ENCODE peak calls at places on chromosome 12, in six cellular contexts. One of them, this sample, is unnamed.
A peak's percentile ranks its signal among the peaks of the same experiment; 100 is the strongest.

GRCh38 chr12:75979181-75979580 is 52.4 kb downstream of the PHLDA1 start:
- DNase-seq in BJ: no peak
- DNase-seq in fibroblast of lung: peak; percentile 70
- DNase-seq in NB4: peak; percentile 67
- DNase-seq in CD8-positive, alpha-beta T cell: no peak
- DNase-seq in AG04449: no peak
- DNase-seq in this sample: no peak

GRCh38 chr12:80778005-80778541 is 61.4 kb downstream of the MYF5 start:
- DNase-seq in CD8-positive, alpha-beta T cell: no peak
- DNase-seq in BJ: peak; percentile 77
- DNase-seq in NB4: peak; percentile 71
- DNase-seq in AG04449: peak; percentile 77
- DNase-seq in fibroblast of lung: peak; percentile 94
- DNase-seq in this sample: peak; percentile 86

GRCh38 chr12:5587701-5588100 is 155.8 kb downstream of the NTF3 start:
- DNase-seq in CD8-positive, alpha-beta T cell: no peak
- DNase-seq in fibroblast of lung: no peak
- DNase-seq in NB4: no peak
- DNase-seq in AG04449: no peak
- DNase-seq in BJ: no peak
- DNase-seq in this sample: no peak

GRCh38 chr12:43132291-43132690 is 419.7 kb downstream of the ADAMTS20 start:
- DNase-seq in BJ: no peak
- DNase-seq in AG04449: no peak
- DNase-seq in fibroblast of lung: no peak
- DNase-seq in CD8-positive, alpha-beta T cell: no peak
- DNase-seq in NB4: no peak
- DNase-seq in this sample: no peak

GRCh38 chr12:10936495-10936894 is 2.6 kb downstream of the TAS2R14 start:
- DNase-seq in BJ: no peak
- DNase-seq in AG04449: no peak
- DNase-seq in CD8-positive, alpha-beta T cell: no peak
- DNase-seq in NB4: peak; percentile 6
- DNase-seq in fibroblast of lung: no peak
- DNase-seq in this sample: no peak

GRCh38 chr12:123715151-123715676 is 3.1 kb downstream of the ATP6V0A2 start:
- DNase-seq in fibroblast of lung: no peak
- DNase-seq in CD8-positive, alpha-beta T cell: no peak
- DNase-seq in AG04449: no peak
- DNase-seq in NB4: no peak
- DNase-seq in BJ: no peak
- DNase-seq in this sample: no peak

GRCh38 chr12:69284131-69284530 is 44.8 kb downstream of the CPSF6 start:
- DNase-seq in CD8-positive, alpha-beta T cell: no peak
- DNase-seq in AG04449: no peak
- DNase-seq in fibroblast of lung: peak; percentile 78
- DNase-seq in NB4: peak; percentile 87
- DNase-seq in BJ: no peak
- DNase-seq in this sample: no peak

GRCh38 chr12:91877022-91877421 is 268.6 kb downstream of the BTG1 start:
- DNase-seq in CD8-positive, alpha-beta T cell: peak; percentile 75
- DNase-seq in AG04449: peak; percentile 19
- DNase-seq in fibroblast of lung: peak; percentile 16
- DNase-seq in BJ: no peak
- DNase-seq in NB4: peak; percentile 49
- DNase-seq in this sample: no peak

GRCh38 chr12:4562034-4562657 is at the start of gene DYRK4:
- DNase-seq in fibroblast of lung: peak; percentile 73
- DNase-seq in AG04449: no peak
- DNase-seq in CD8-positive, alpha-beta T cell: no peak
- DNase-seq in NB4: no peak
- DNase-seq in BJ: no peak
- DNase-seq in this sample: no peak

GRCh38 chr12:107448198-107448597 is 237.4 kb upstream of the PWP1 start:
- DNase-seq in BJ: no peak
- DNase-seq in NB4: peak; percentile 27
- DNase-seq in fibroblast of lung: no peak
- DNase-seq in CD8-positive, alpha-beta T cell: no peak
- DNase-seq in AG04449: no peak
- DNase-seq in this sample: no peak

GRCh38 chr12:6468283-6468575 is 2.2 kb downstream of the VAMP1 start:
- DNase-seq in AG04449: no peak
- DNase-seq in BJ: no peak
- DNase-seq in fibroblast of lung: peak; percentile 34
- DNase-seq in NB4: no peak
- DNase-seq in CD8-positive, alpha-beta T cell: no peak
- DNase-seq in this sample: no peak

GRCh38 chr12:74317078-74317581 is 220.5 kb upstream of the ATXN7L3B start:
- DNase-seq in AG04449: no peak
- DNase-seq in CD8-positive, alpha-beta T cell: no peak
- DNase-seq in BJ: no peak
- DNase-seq in fibroblast of lung: peak; percentile 67
- DNase-seq in NB4: peak; percentile 24
- DNase-seq in this sample: no peak

GRCh38 chr12:77102123-77102522 is 36.8 kb upstream of the E2F7 start:
- DNase-seq in NB4: no peak
- DNase-seq in AG04449: no peak
- DNase-seq in fibroblast of lung: no peak
- DNase-seq in BJ: no peak
- DNase-seq in CD8-positive, alpha-beta T cell: no peak
- DNase-seq in this sample: no peak

GRCh38 chr12:7090222-7090998 is 1.8 kb downstream of the C1R start:
- DNase-seq in BJ: no peak
- DNase-seq in AG04449: no peak
- DNase-seq in CD8-positive, alpha-beta T cell: no peak
- DNase-seq in fibroblast of lung: no peak
- DNase-seq in NB4: no peak
- DNase-seq in this sample: no peak

GRCh38 chr12:24996820-24997219 is 47.9 kb upstream of the BCAT1 start:
- DNase-seq in NB4: no peak
- DNase-seq in BJ: no peak
- DNase-seq in fibroblast of lung: no peak
- DNase-seq in CD8-positive, alpha-beta T cell: no peak
- DNase-seq in AG04449: no peak
- DNase-seq in this sample: no peak

GRCh38 chr12:9782547-9783382 is 22.1 kb upstream of the CD69 start:
- DNase-seq in BJ: no peak
- DNase-seq in NB4: no peak
- DNase-seq in fibroblast of lung: no peak
- DNase-seq in CD8-positive, alpha-beta T cell: no peak
- DNase-seq in AG04449: no peak
- DNase-seq in this sample: no peak

GRCh38 chr12:55760663-55761062 is 17.7 kb downstream of the GDF11 start:
- DNase-seq in fibroblast of lung: no peak
- DNase-seq in CD8-positive, alpha-beta T cell: no peak
- DNase-seq in BJ: no peak
- DNase-seq in AG04449: no peak
- DNase-seq in NB4: no peak
- DNase-seq in this sample: no peak

GRCh38 chr12:1928439-1929121 is 10.1 kb upstream of the CACNA2D4 start:
- DNase-seq in AG04449: no peak
- DNase-seq in CD8-positive, alpha-beta T cell: no peak
- DNase-seq in BJ: no peak
- DNase-seq in NB4: no peak
- DNase-seq in fibroblast of lung: no peak
- DNase-seq in this sample: no peak

GRCh38 chr12:74890237-74890599 is 319.4 kb downstream of the KCNC2 start:
- DNase-seq in fibroblast of lung: peak; percentile 91
- DNase-seq in AG04449: peak; percentile 56
- DNase-seq in NB4: peak; percentile 8
- DNase-seq in BJ: peak; percentile 34
- DNase-seq in CD8-positive, alpha-beta T cell: no peak
- DNase-seq in this sample: peak; percentile 20

GRCh38 chr12:13144266-13144828 is 40.9 kb upstream of the GSG1 start:
- DNase-seq in fibroblast of lung: no peak
- DNase-seq in AG04449: no peak
- DNase-seq in CD8-positive, alpha-beta T cell: no peak
- DNase-seq in BJ: no peak
- DNase-seq in NB4: peak; percentile 43
- DNase-seq in this sample: no peak

GRCh38 chr12:51419473-51420228 is 5.0 kb upstream of the SLC4A8 start:
- DNase-seq in AG04449: no peak
- DNase-seq in fibroblast of lung: peak; percentile 7
- DNase-seq in NB4: no peak
- DNase-seq in BJ: no peak
- DNase-seq in CD8-positive, alpha-beta T cell: no peak
- DNase-seq in this sample: no peak
- TF ChIP-seq CTCF in AG04449: no peak
- TF ChIP-seq CTCF in fibroblast of lung: peak; percentile 21
- TF ChIP-seq CTCF in NB4: peak; percentile 1
- TF ChIP-seq CTCF in BJ: peak; percentile 19
- TF ChIP-seq CTCF in CD8-positive, alpha-beta T cell: no peak
- TF ChIP-seq CTCF in this sample: no peak

DNA sequence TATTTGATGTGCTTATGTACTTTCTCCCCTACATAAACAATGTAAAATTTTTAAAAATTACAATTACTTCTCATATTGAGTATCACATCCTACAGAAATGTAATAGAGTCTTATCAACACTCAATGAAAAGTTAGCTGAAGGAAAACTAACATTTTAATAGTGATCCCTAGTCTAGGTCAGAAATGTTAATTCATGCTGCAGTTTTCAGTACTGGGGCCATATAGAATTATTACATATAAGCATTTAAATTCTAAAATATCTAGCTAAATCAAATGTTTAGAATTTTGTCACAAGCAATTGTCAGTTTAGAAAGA is 37.8 kb downstream of the SLC6A15 start:
- DNase-seq in AG04449: no peak
- DNase-seq in fibroblast of lung: no peak
- DNase-seq in NB4: no peak
- DNase-seq in CD8-positive, alpha-beta T cell: no peak
- DNase-seq in BJ: no peak
- DNase-seq in this sample: no peak
- TF ChIP-seq CTCF in AG04449: no peak
- TF ChIP-seq CTCF in fibroblast of lung: no peak
- TF ChIP-seq CTCF in NB4: no peak
- TF ChIP-seq CTCF in CD8-positive, alpha-beta T cell: peak; percentile 48
- TF ChIP-seq CTCF in BJ: no peak
- TF ChIP-seq CTCF in this sample: no peak

GRCh38 chr12:89343127-89343526 is 9.2 kb downstream of the DUSP6 start:
- DNase-seq in NB4: peak; percentile 62
- DNase-seq in AG04449: no peak
- DNase-seq in CD8-positive, alpha-beta T cell: no peak
- DNase-seq in fibroblast of lung: peak; percentile 8
- DNase-seq in BJ: no peak
- DNase-seq in this sample: no peak
- TF ChIP-seq CTCF in NB4: no peak
- TF ChIP-seq CTCF in AG04449: no peak
- TF ChIP-seq CTCF in CD8-positive, alpha-beta T cell: no peak
- TF ChIP-seq CTCF in fibroblast of lung: no peak
- TF ChIP-seq CTCF in BJ: no peak
- TF ChIP-seq CTCF in this sample: no peak

GRCh38 chr12:131848753-131849152 is 20.6 kb downstream of the MMP17 start:
- DNase-seq in NB4: no peak
- DNase-seq in AG04449: no peak
- DNase-seq in BJ: no peak
- DNase-seq in fibroblast of lung: no peak
- DNase-seq in CD8-positive, alpha-beta T cell: no peak
- DNase-seq in this sample: no peak

GRCh38 chr12:131851741-131852550 is 23.8 kb downstream of the MMP17 start:
- DNase-seq in AG04449: no peak
- DNase-seq in fibroblast of lung: no peak
- DNase-seq in CD8-positive, alpha-beta T cell: no peak
- DNase-seq in BJ: no peak
- DNase-seq in NB4: peak; percentile 93
- DNase-seq in this sample: no peak

GRCh38 chr12:131849700-131850553 is 21.7 kb downstream of the MMP17 start:
- DNase-seq in BJ: no peak
- DNase-seq in CD8-positive, alpha-beta T cell: no peak
- DNase-seq in fibroblast of lung: no peak
- DNase-seq in NB4: no peak
- DNase-seq in AG04449: no peak
- DNase-seq in this sample: no peak

GRCh38 chr12:131852551-131853299 is 24.5 kb downstream of the MMP17 start:
- DNase-seq in fibroblast of lung: peak; percentile 46
- DNase-seq in NB4: peak; percentile 98
- DNase-seq in CD8-positive, alpha-beta T cell: no peak
- DNase-seq in AG04449: no peak
- DNase-seq in BJ: no peak
- DNase-seq in this sample: no peak

DNA sequence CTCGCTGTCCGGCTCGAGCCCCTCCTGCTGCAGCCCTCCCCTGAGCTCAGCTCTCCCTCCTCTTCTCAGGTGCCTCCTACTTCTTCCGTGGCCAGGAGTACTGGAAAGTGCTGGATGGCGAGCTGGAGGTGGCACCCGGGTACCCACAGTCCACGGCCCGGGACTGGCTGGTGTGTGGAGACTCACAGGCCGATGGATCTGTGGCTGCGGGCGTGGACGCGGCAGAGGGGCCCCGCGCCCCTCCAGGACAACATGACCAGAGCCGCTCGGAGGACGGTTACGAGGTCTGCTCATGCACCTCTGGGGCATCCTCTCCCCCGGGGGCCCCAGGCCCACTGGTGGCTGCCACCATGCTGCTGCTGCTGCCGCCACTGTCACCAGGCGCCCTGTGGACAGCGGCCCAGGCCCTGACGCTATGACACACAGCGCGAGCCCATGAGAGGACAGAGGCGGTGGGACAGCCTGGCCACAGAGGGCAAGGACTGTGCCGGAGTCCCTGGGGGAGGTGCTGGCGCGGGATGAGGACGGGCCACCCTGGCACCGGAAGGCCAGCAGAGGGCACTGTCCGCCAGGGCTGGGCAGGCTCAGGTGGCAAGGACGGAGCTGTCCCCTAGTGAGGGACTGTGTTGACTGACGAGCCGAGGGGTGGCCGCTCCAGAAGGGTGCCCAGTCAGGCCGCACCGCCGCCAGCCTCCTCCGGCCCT is 22.8 kb downstream of the MMP17 start:
- DNase-seq in CD8-positive, alpha-beta T cell: no peak
- DNase-seq in AG04449: no peak
- DNase-seq in fibroblast of lung: no peak
- DNase-seq in NB4: no peak
- DNase-seq in BJ: no peak
- DNase-seq in this sample: no peak
- TF ChIP-seq CTCF in CD8-positive, alpha-beta T cell: no peak
- TF ChIP-seq CTCF in AG04449: peak; percentile 73
- TF ChIP-seq CTCF in fibroblast of lung: no peak
- TF ChIP-seq CTCF in NB4: no peak
- TF ChIP-seq CTCF in BJ: peak; percentile 58
- TF ChIP-seq CTCF in this sample: peak; percentile 83

DNA sequence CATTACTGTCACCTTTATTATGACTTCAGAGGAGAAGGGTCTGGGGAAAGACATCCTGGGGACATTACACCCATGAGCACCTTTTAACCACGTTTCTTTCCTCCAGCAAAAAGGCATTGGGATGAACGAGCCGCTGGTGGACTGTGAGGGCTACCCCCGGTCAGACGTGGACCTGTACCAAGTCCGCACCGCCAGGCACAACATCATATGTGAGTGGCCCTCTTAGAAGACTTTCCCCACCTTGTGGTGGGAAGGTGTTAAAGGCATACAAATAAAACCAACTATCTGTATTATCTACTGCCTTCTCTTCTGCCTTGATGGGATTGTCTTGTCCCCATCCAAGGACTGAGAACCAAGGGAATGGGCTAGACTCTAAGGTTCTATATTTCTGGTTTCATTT is 6.0 kb downstream of the PSMD9 start:
- DNase-seq in fibroblast of lung: peak; percentile 55
- DNase-seq in CD8-positive, alpha-beta T cell: no peak
- DNase-seq in BJ: no peak
- DNase-seq in NB4: peak; percentile 50
- DNase-seq in AG04449: no peak
- DNase-seq in this sample: no peak
- TF ChIP-seq CTCF in fibroblast of lung: peak; percentile 27
- TF ChIP-seq CTCF in CD8-positive, alpha-beta T cell: no peak
- TF ChIP-seq CTCF in BJ: peak; percentile 40
- TF ChIP-seq CTCF in NB4: peak; percentile 19
- TF ChIP-seq CTCF in AG04449: peak; percentile 22
- TF ChIP-seq CTCF in this sample: peak; percentile 13